ENCODE peak calls at places on chromosomes 6 and 20, in ten cellular contexts. A, U, O, W, E, Q, R, V, Z and G are unnamed samples.

GRCh38 chr6:4950849-4951533 is 52.8 kb downstream of the RPP40 start:
- DNase-seq in A (no peak), U (no peak), O (no peak), W (no peak), E (no peak), Q (no peak), R (no peak), V (no peak), Z (no peak), G (no peak)

GRCh38 chr20:4297141-4297826 is 281.9 kb upstream of the RNF24 start:
- DNase-seq in A (no peak), U (no peak), O (peak; percentile 80), W (no peak), E (no peak), Q (no peak), R (no peak), V (no peak), Z (no peak), G (no peak)

GRCh38 chr6:6631526-6632276 is 43.2 kb downstream of the LY86 start:
- DNase-seq in A (no peak), U (no peak), O (no peak), W (no peak), E (no peak), Q (no peak), R (peak; percentile 43), V (no peak), Z (no peak), G (no peak)

GRCh38 chr20:62769346-62770071 is 26.8 kb upstream of the MRGBP start:
- DNase-seq in A (no peak), U (no peak), O (no peak), W (no peak), E (no peak), Q (no peak), R (no peak), V (no peak), Z (no peak), G (no peak)

GRCh38 chr6:170082067-170082466 is 208.8 kb downstream of the DLL1 start:
- DNase-seq in A (no peak), U (no peak), O (no peak), W (no peak), E (no peak), Q (no peak), R (no peak), V (no peak), Z (no peak), G (no peak)

GRCh38 chr6:82555801-82556200 is 192.2 kb downstream of the TPBG start:
- DNase-seq in A (no peak), U (no peak), O (peak; percentile 27), W (no peak), E (no peak), Q (no peak), R (no peak), V (no peak), Z (no peak), G (no peak)

GRCh38 chr20:13824459-13824858 is 39.6 kb downstream of the NDUFAF5 start:
- DNase-seq in A (no peak), U (no peak), O (no peak), W (no peak), E (no peak), Q (no peak), R (no peak), V (no peak), Z (no peak), G (no peak)

GRCh38 chr6:45808917-45809316 is 206.7 kb downstream of the CLIC5 start:
- DNase-seq in A (no peak), U (no peak), O (peak; percentile 15), W (no peak), E (no peak), Q (no peak), R (no peak), V (no peak), Z (no peak), G (no peak)

GRCh38 chr20:44491635-44492395 is 16.1 kb downstream of the TTPAL start:
- DNase-seq in A (no peak), U (no peak), O (peak; percentile 66), W (no peak), E (no peak), Q (no peak), R (no peak), V (no peak), Z (no peak), G (no peak)

GRCh38 chr6:46628976-46629375 is 23.6 kb downstream of the CYP39A1 start:
- DNase-seq in A (no peak), U (no peak), O (no peak), W (no peak), E (no peak), Q (no peak), R (no peak), V (no peak), Z (no peak), G (no peak)

GRCh38 chr6:22892452-22892851 is 323.1 kb downstream of the HDGFL1 start:
- DNase-seq in A (no peak), U (no peak), O (peak; percentile 86), W (no peak), E (no peak), Q (no peak), R (no peak), V (no peak), Z (no peak), G (no peak)

GRCh38 chr6:46882622-46883021 is 39.1 kb downstream of the ADGRF5 start:
- DNase-seq in A (no peak), U (no peak), O (no peak), W (no peak), E (no peak), Q (no peak), R (no peak), V (no peak), Z (no peak), G (peak; percentile 90)

GRCh38 chr6:119445666-119446622 is 96.4 kb upstream of the MAN1A1 start:
- DNase-seq in A (no peak), U (no peak), O (peak; percentile 58), W (no peak), E (no peak), Q (peak; percentile 29), R (no peak), V (no peak), Z (peak; percentile 11), G (no peak)

GRCh38 chr6:115219645-115220044 is 841.0 kb downstream of the FRK start:
- DNase-seq in A (no peak), U (no peak), O (no peak), W (no peak), E (no peak), Q (no peak), R (no peak), V (no peak), Z (no peak), G (no peak)

GRCh38 chr20:62707981-62708521 is 585 bp upstream of the NTSR1 start:
- DNase-seq in A (no peak), U (no peak), O (no peak), W (no peak), E (no peak), Q (no peak), R (peak; percentile 84), V (no peak), Z (peak; percentile 94), G (no peak)

GRCh38 chr6:41453232-41453631 is 92.9 kb upstream of the FOXP4 start:
- DNase-seq in A (no peak), U (no peak), O (no peak), W (no peak), E (no peak), Q (no peak), R (no peak), V (no peak), Z (no peak), G (no peak)